ENCODE peak calls at places on chromosome 11, in five cellular contexts. One of them, this sample, is unnamed.

GRCh38 chr11:36463781-36464180 is 46.3 kb downstream of the TRAF6 start:
- DNase-seq in stimulated activated CD4-positive, alpha-beta T cell treated with anti-CD3 and anti-CD28 coated beads, Interleukin-2, amount 100 ng/mL, for 24 hours: no peak
- DNase-seq in H9: no peak
- DNase-seq in HCEC 1CT: peak
- DNase-seq in PC-9: no peak
- DNase-seq in this sample: no peak

GRCh38 chr11:105881027-105881426 is 141.0 kb downstream of the MSANTD4 start:
- DNase-seq in stimulated activated CD4-positive, alpha-beta T cell treated with anti-CD3 and anti-CD28 coated beads, Interleukin-2, amount 100 ng/mL, for 24 hours: no peak
- DNase-seq in H9: no peak
- DNase-seq in HCEC 1CT: no peak
- DNase-seq in PC-9: no peak
- DNase-seq in this sample: no peak

GRCh38 chr11:78784321-78785061 is 209.8 kb upstream of the NARS2 start:
- DNase-seq in stimulated activated CD4-positive, alpha-beta T cell treated with anti-CD3 and anti-CD28 coated beads, Interleukin-2, amount 100 ng/mL, for 24 hours: no peak
- DNase-seq in H9: no peak
- DNase-seq in HCEC 1CT: peak
- DNase-seq in PC-9: no peak
- DNase-seq in this sample: no peak

GRCh38 chr11:128653828-128654231 is 40.0 kb upstream of the FLI1 start:
- DNase-seq in stimulated activated CD4-positive, alpha-beta T cell treated with anti-CD3 and anti-CD28 coated beads, Interleukin-2, amount 100 ng/mL, for 24 hours: no peak
- DNase-seq in H9: peak
- DNase-seq in HCEC 1CT: no peak
- DNase-seq in PC-9: peak
- DNase-seq in this sample: no peak

GRCh38 chr11:9263840-9264380 is 1.2 kb downstream of the DENND5A start:
- DNase-seq in stimulated activated CD4-positive, alpha-beta T cell treated with anti-CD3 and anti-CD28 coated beads, Interleukin-2, amount 100 ng/mL, for 24 hours: peak
- DNase-seq in H9: no peak
- DNase-seq in HCEC 1CT: no peak
- DNase-seq in PC-9: no peak
- DNase-seq in this sample: no peak

GRCh38 chr11:114099392-114100178 is 40.1 kb downstream of the ZBTB16 start:
- DNase-seq in stimulated activated CD4-positive, alpha-beta T cell treated with anti-CD3 and anti-CD28 coated beads, Interleukin-2, amount 100 ng/mL, for 24 hours: no peak
- DNase-seq in H9: no peak
- DNase-seq in HCEC 1CT: peak
- DNase-seq in PC-9: no peak
- DNase-seq in this sample: no peak

GRCh38 chr11:71086687-71087258 is 165.6 kb downstream of the SHANK2 start:
- DNase-seq in stimulated activated CD4-positive, alpha-beta T cell treated with anti-CD3 and anti-CD28 coated beads, Interleukin-2, amount 100 ng/mL, for 24 hours: no peak
- DNase-seq in H9: peak
- DNase-seq in HCEC 1CT: peak
- DNase-seq in PC-9: peak
- DNase-seq in this sample: no peak

GRCh38 chr11:118565062-118565461 is 669 bp downstream of the IFT46 start:
- DNase-seq in stimulated activated CD4-positive, alpha-beta T cell treated with anti-CD3 and anti-CD28 coated beads, Interleukin-2, amount 100 ng/mL, for 24 hours: no peak
- DNase-seq in H9: no peak
- DNase-seq in HCEC 1CT: no peak
- DNase-seq in PC-9: no peak
- DNase-seq in this sample: no peak

GRCh38 chr11:33620423-33621120 is 80.1 kb downstream of the C11orf91 start:
- DNase-seq in stimulated activated CD4-positive, alpha-beta T cell treated with anti-CD3 and anti-CD28 coated beads, Interleukin-2, amount 100 ng/mL, for 24 hours: no peak
- DNase-seq in H9: no peak
- DNase-seq in HCEC 1CT: peak
- DNase-seq in PC-9: no peak
- DNase-seq in this sample: no peak

GRCh38 chr11:62559204-62559603 is 12.6 kb upstream of the AHNAK start:
- DNase-seq in stimulated activated CD4-positive, alpha-beta T cell treated with anti-CD3 and anti-CD28 coated beads, Interleukin-2, amount 100 ng/mL, for 24 hours: no peak
- DNase-seq in H9: no peak
- DNase-seq in HCEC 1CT: no peak
- DNase-seq in PC-9: no peak
- DNase-seq in this sample: no peak

This sample was measured in hypothalamus.